ENCODE peak calls at places on chromosomes 1 and 21, in five cellular contexts. V is cardiac muscle cell, G is left lung, W is lung, P is hepatocyte. U is an unnamed sample.

GRCh38 chr1:93200086-93200620 is 19.6 kb downstream of the CCDC18 start:
- DNase-seq in V (no peak), G (no peak), W (no peak), P (no peak), U (no peak)

GRCh38 chr1:157249326-157249725 is 111.1 kb upstream of the ETV3 start:
- DNase-seq in V (no peak), G (no peak), W (no peak), P (no peak), U (no peak)

GRCh38 chr1:223337174-223337869 is 26.7 kb downstream of the SUSD4 start:
- DNase-seq in V (no peak), G (no peak), W (no peak), P (no peak), U (no peak)

GRCh38 chr1:40153073-40153770 is 8.0 kb upstream of the RLF start:
- DNase-seq in V (peak; percentile 44), G (no peak), W (no peak), P (peak; percentile 61), U (peak; percentile 42)

GRCh38 chr1:51839094-51839493 is 39.4 kb downstream of the NRDC start:
- DNase-seq in V (no peak), G (no peak), W (no peak), P (no peak), U (no peak)

GRCh38 chr1:239386453-239387303 is at the start of gene CHRM3:
- DNase-seq in V (peak; percentile 67), G (peak; percentile 86), W (peak; percentile 77), P (peak; percentile 75), U (peak; percentile 86)

GRCh38 chr21:38645282-38645681 is 147.0 kb upstream of the ERG start:
- DNase-seq in V (no peak), G (no peak), W (no peak), P (no peak), U (no peak)

GRCh38 chr21:38490411-38491020 is 7.8 kb downstream of the ERG start:
- DNase-seq in V (no peak), G (no peak), W (no peak), P (no peak), U (no peak)

GRCh38 chr1:30968220-30968971 is 59.8 kb upstream of the SDC3 start:
- DNase-seq in V (no peak), G (no peak), W (no peak), P (no peak), U (no peak)

GRCh38 chr1:178533547-178533946 is 20.6 kb downstream of the TEX35 start:
- DNase-seq in V (no peak), G (no peak), W (no peak), P (no peak), U (no peak)

GRCh38 chr1:90936061-90936460 is 85.8 kb downstream of the ZNF644 start:
- DNase-seq in V (no peak), G (no peak), W (no peak), P (no peak), U (no peak)

GRCh38 chr1:31102501-31102950 is 37.0 kb upstream of the PUM1 start:
- DNase-seq in V (no peak), G (no peak), W (no peak), P (peak; percentile 51), U (no peak)

GRCh38 chr1:90994461-90994860 is 27.4 kb downstream of the ZNF644 start:
- DNase-seq in V (no peak), G (no peak), W (no peak), P (no peak), U (no peak)

GRCh38 chr1:29213055-29213454 is 17.7 kb downstream of the MECR start:
- DNase-seq in V (no peak), G (no peak), W (no peak), P (no peak), U (no peak)

GRCh38 chr1:38671221-38671620 is 188.4 kb downstream of the RRAGC start:
- DNase-seq in V (no peak), G (no peak), W (no peak), P (no peak), U (no peak)

GRCh38 chr1:196659471-196659870 is 7.6 kb downstream of the CFH start:
- DNase-seq in V (no peak), G (no peak), W (no peak), P (no peak), U (no peak)

GRCh38 chr1:153494976-153495535 is 34.6 kb upstream of the S100A7 start:
- DNase-seq in V (peak; percentile 95), G (peak; percentile 92), W (peak; percentile 80), P (peak; percentile 86), U (peak; percentile 81)

GRCh38 chr1:28172690-28173150 is 3.8 kb downstream of the PTAFR start:
- DNase-seq in V (peak; percentile 48), G (no peak), W (no peak), P (peak; percentile 60), U (peak; percentile 38)

GRCh38 chr21:41398831-41399230 is 27.2 kb upstream of the MX1 start:
- DNase-seq in V (no peak), G (no peak), W (no peak), P (no peak), U (no peak)

GRCh38 chr21:34544032-34544496 is 32.1 kb upstream of the KCNE1 start:
- DNase-seq in V (peak; percentile 57), G (no peak), W (peak; percentile 86), P (peak; percentile 91), U (peak; percentile 75)

GRCh38 chr1:74323937-74324473 is 88.8 kb downstream of the TNNI3K start:
- DNase-seq in V (peak; percentile 67), G (no peak), W (no peak), P (no peak), U (no peak)

GRCh38 chr1:69121708-69122107 is 446.0 kb upstream of the LRRC7 start:
- DNase-seq in V (no peak), G (no peak), W (no peak), P (no peak), U (no peak)

GRCh38 chr1:154213274-154213673 is 7.1 kb upstream of the CFAP141 start:
- DNase-seq in V (no peak), G (no peak), W (no peak), P (no peak), U (no peak)

GRCh38 chr1:244341455-244342450 is 110.0 kb downstream of the ADSS2 start:
- DNase-seq in V (no peak), G (no peak), W (peak; percentile 31), P (peak; percentile 75), U (peak; percentile 38)

GRCh38 chr1:227416156-227416865 is 98.0 kb upstream of the CDC42BPA start:
- DNase-seq in V (no peak), G (no peak), W (no peak), P (no peak), U (no peak)

GRCh38 chr1:19747741-19748140 is 52.0 kb downstream of the TMCO4 start:
- DNase-seq in V (no peak), G (no peak), W (no peak), P (no peak), U (no peak)

GRCh38 chr1:27058976-27059688 is 46.5 kb upstream of the TENT5B start:
- DNase-seq in V (no peak), G (no peak), W (no peak), P (no peak), U (no peak)

GRCh38 chr1:92315766-92316413 is 17.0 kb downstream of the RPAP2 start:
- DNase-seq in V (no peak), G (no peak), W (no peak), P (no peak), U (no peak)

DNA sequence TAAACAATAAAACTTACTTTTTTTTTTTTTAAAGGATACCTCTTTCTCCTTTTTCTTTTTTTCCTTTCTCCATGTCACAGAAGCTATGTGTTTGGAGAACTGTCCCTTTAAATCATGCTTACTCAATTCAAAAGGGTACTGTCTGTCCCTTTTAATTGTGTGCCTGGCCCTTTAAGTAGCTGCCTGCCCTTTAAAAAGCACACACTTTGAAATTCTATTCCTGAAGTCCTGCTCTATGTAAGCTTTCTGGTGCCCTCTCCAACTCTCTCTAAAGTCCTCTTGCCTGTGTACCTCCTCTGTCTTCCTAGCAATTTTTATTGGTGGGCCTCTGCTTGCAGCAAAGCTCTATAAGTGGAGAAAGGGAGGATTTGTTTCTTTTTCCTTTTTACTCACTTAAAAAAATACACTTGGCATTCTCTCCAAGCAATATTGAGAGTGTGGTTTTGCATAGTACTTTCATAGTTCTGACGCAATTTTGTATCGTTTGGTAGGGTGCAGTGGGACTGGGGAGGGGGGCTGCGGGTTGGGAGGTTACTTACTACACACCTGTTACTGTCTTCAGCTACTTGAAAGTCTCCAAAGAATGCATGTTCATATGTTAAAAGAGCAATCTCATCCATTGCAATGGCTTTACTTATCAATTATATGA is 135.4 kb downstream of the LMO4 start:
- DNase-seq in V (peak; percentile 74), G (no peak), W (no peak), P (no peak), U (no peak)
- H3K4me1 ChIP-seq in V (peaks cover 41% of the 10 kb centered on the region), G (peaks cover 5% of the 10 kb centered on the region), W (no peaks in the 10 kb centered on the region), P (no peaks in the 10 kb centered on the region), U (no peaks in the 10 kb centered on the region)

GRCh38 chr1:41678141-41678878 is 193.8 kb upstream of the EDN2 start:
- DNase-seq in V (no peak), G (no peak), W (no peak), P (no peak), U (peak; percentile 64)
- H3K27ac ChIP-seq in V (no peak overlapping the region), G (no peak overlapping the region), W (no peak overlapping the region), P (no peak overlapping the region), U (no peak overlapping the region)

DNA sequence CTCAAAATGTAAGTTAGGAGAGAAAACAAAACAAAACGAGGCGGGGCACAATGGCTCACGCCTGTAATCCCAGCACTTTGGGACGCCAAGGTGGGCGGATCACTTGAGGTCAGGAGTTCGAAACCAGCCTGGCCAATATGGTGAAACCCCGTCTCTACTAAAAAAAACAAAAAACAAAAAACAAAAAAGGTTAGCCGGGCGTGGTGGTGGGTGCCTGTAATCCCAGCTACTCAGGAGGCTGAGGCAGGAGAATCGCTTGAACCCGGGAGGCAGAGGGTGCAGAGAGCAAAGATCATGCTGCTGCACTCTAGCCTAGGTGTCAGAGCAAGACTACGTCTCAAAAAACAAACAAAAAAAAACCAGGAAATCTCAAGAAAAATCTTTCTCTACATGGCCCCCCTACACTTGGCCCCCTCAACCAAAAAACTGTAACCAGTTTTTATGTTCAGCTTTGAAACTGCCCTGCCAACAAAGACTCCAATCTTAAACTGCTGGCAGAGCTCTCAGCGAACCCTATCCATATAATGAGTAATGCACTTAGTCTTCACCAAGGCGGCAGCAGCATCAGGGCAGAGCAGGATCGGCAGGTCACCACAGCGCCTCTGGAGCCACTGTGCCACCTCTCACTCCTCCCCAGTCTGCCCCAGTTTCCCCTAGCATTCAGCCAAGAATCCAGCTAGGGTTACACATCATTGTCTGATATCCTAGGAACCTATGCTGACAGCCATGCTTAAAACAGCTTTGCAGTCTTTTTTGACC is 71.7 kb downstream of the JAK1 start:
- DNase-seq in V (no peak), G (no peak), W (no peak), P (no peak), U (no peak)
- H3K4me1 ChIP-seq in V (peaks cover 28% of the 10 kb centered on the region), G (peaks cover 39% of the 10 kb centered on the region), W (peaks cover 33% of the 10 kb centered on the region), P (peaks cover 26% of the 10 kb centered on the region), U (peaks cover 35% of the 10 kb centered on the region)

DNA sequence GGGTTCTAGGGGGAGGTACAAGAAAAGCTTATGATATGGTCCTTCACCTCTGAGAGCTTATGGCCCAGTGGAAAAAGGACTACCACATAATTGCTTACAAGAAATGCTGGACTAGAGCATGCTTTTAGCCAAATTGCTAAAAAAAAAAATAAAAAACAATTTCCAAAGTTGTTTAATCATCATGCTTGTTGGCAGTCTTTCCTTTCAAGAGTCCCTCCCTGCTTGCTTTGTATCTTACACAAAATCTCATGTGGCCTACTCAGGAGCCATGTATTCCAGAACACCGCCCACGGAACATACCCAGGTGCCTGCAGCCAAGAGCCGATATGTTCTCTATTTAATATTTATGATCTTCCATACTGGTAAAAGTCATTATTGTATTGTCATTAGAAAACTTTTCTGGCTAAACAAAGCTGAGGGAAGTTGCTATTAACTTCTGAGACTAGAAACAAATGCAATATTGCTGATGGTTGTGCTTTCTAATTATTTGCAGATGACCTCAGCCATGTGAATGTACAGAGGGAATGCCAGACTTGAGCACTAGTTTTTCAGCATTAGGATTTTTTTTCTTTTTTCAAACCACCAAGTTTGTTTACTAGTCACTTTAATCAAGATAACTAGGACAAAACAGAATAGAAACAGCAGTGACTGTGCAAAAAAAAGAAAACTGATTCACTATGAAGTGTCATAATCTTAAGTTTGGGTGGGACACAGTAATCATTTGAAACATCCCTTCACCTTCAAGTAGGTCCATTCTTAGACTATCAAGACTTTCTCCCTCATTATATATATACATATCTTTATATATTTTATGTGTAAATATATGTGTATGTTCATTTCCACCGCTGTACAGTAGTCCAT is 129.3 kb upstream of the GORAB start:
- DNase-seq in V (no peak), G (no peak), W (no peak), P (no peak), U (no peak)
- H3K27ac ChIP-seq in V (no peak overlapping the region), G (no peak overlapping the region), W (no peak overlapping the region), P (no peak overlapping the region), U (no peak overlapping the region)